ENCODE peak calls at places on chromosomes 2 and 18, in eight cellular contexts. G is B cell; U is activated CD8-positive, alpha-beta T cell treated with anti-CD3 and anti-CD28 coated beads for 36 hours; C is neural progenitor cell; Q is endothelial cell; K is astrocyte of the cerebellum; P is GM13976; R is nephron progenitor cell. A is an unnamed sample.

GRCh38 chr2:128286011-128286721 is 32.5 kb downstream of the HS6ST1 start:
- DNase-seq in K (no peak), C (no peak), R (no peak), P (no peak), U (no peak), G (no peak), Q (no peak), A (no peak)

GRCh38 chr2:156038021-156038420 is 294.5 kb downstream of the NR4A2 start:
- DNase-seq in P (no peak), U (no peak), R (no peak), K (no peak), C (peak), Q (no peak), G (no peak), A (no peak)

GRCh38 chr2:28363676-28364075 is 29.0 kb upstream of the FOSL2 start:
- DNase-seq in P (no peak), R (no peak), C (no peak), Q (no peak), K (no peak), U (no peak), G (no peak), A (no peak)

GRCh38 chr2:156800781-156801366 is 364.7 kb downstream of the GPD2 start:
- DNase-seq in U (no peak), R (no peak), G (no peak), Q (no peak), C (no peak), K (no peak), P (no peak), A (no peak)

GRCh38 chr2:127504552-127505460 is 21.5 kb downstream of the IWS1 start:
- DNase-seq in C (no peak), Q (no peak), G (no peak), R (no peak), K (no peak), P (no peak), U (no peak), A (no peak)

GRCh38 chr2:238868067-238868524 is 20.2 kb downstream of the TWIST2 start:
- DNase-seq in K (no peak), C (no peak), Q (no peak), U (no peak), G (no peak), R (no peak), P (no peak), A (no peak)

GRCh38 chr2:226117506-226118065 is 682.0 kb downstream of the IRS1 start:
- DNase-seq in K (no peak), R (no peak), Q (no peak), C (no peak), P (no peak), U (no peak), G (no peak), A (no peak)

GRCh38 chr2:126220336-126220735 is 435.6 kb upstream of the GYPC start:
- DNase-seq in U (no peak), R (no peak), K (peak), G (no peak), P (no peak), C (no peak), Q (no peak), A (no peak)

GRCh38 chr2:58620127-58620526 is 379.0 kb upstream of the FANCL start:
- DNase-seq in G (no peak), K (no peak), C (no peak), P (no peak), R (no peak), U (no peak), Q (no peak), A (no peak)

GRCh38 chr2:73092146-73092783 is 20.5 kb downstream of the RAB11FIP5 start:
- DNase-seq in U (no peak), R (no peak), P (no peak), K (no peak), G (no peak), C (no peak), Q (no peak), A (no peak)

GRCh38 chr2:120902532-120903088 is 166.9 kb downstream of the GLI2 start:
- DNase-seq in Q (no peak), R (no peak), U (no peak), C (no peak), K (no peak), P (no peak), G (no peak), A (no peak)

GRCh38 chr2:239879423-239880084 is 145.6 kb downstream of the NDUFA10 start:
- DNase-seq in R (no peak), K (no peak), U (no peak), G (no peak), C (no peak), P (no peak), Q (no peak), A (no peak)

DNA sequence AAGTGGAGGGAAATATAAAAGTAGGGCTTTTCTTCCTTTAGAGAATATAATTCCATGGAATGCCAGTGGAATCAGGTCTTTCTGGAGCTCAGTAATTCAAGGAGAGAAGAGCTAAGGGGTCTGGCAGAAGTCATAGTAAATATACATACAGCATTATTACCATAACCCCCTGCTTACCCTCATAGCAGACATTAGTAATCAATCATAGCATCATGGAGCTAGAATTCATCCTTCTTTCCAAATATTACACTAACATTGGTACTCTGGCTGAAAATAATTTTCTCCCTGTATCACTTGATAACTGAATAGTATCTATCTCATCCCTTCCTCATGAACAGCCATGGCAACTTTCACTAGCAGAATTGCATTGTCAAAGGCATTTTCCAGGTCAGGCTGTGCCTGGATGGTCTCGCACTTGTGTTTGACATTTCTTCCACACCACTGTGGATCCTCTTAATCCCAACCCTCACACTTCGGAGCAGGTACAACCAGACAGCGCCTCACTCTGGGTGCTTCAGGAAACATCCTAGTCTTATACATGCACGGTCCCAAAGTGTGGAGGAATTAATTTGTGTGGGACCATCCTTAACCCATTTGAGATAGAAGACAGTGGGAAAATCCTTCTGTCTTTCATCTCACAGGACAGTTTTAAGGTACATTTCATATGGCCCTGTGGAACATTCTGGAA is 84.2 kb upstream of the SEC11C start:
- DNase-seq in G (no peak), C (peak), P (no peak), Q (no peak), U (no peak), R (no peak), K (no peak), A (no peak)
- TF ChIP-seq CTCF in G (no peak), C (peak), P (no peak), Q (no peak), U (no peak), R (no peak), K (no peak), A (no peak)

DNA sequence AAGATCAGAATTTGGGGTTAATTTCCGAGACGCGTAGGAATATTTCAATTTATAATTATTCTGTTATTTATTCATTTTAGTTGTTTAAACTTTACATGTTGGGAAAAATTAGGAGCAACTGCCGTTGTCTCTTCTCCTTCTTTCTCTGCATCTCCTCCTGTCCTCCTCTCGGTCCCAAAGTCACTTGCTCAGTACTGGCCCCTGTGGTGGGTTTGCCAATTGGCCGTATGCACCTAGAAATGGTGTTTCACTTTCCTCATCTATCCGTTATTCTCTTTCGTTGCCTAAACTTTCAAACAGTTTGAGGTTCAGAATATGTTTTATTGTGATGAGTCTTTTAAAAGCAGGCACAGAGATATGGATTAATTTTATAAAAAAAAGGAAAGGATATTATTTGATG is 517.9 kb downstream of the PLCL1 start:
- DNase-seq in R (peak), Q (peak), P (no peak), U (no peak), G (no peak), K (no peak), C (peak), A (no peak)
- TF ChIP-seq CTCF in R (peak), Q (peak), P (no peak), U (no peak), G (peak), K (peak), C (peak), A (no peak)

DNA sequence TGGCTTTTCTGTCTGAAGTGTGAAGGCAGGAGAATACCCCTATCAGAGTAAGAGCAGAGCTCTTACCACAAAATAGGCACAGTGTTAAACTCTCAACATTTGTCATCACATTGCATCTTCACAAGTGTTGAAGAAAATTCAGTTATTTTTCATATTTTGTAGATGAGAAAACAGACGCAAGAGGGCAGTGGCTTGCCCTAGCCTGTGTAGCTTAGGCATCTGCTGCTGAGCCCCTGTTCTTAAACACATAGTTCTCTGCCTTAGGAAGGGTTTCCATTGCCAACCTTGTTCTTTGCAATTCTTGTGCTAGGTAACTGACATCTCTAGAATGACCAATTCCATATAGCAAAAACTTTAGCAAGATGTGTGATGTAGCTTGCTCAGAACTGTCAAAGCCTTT is 112.7 kb upstream of the RMDN2 start:
- DNase-seq in Q (no peak), R (no peak), U (no peak), G (no peak), K (no peak), C (no peak), P (no peak), A (no peak)
- TF ChIP-seq CTCF in Q (no peak), R (no peak), U (no peak), G (no peak), K (no peak), C (no peak), P (no peak), A (no peak)

GRCh38 chr2:186308347-186308746 is 177.7 kb upstream of the ZC3H15 start:
- DNase-seq in C (no peak), R (no peak), G (no peak), P (no peak), K (no peak), Q (no peak), U (no peak), A (no peak)

GRCh38 chr2:186309901-186310300 is 176.2 kb upstream of the ZC3H15 start:
- DNase-seq in U (no peak), C (no peak), K (peak), G (no peak), Q (no peak), R (no peak), P (no peak), A (no peak)

GRCh38 chr2:186306754-186307153 is 179.3 kb upstream of the ZC3H15 start:
- DNase-seq in G (no peak), Q (no peak), P (no peak), C (no peak), R (no peak), K (no peak), U (no peak), A (no peak)

GRCh38 chr2:186304064-186304463 is 182.0 kb upstream of the ZC3H15 start:
- DNase-seq in C (no peak), U (no peak), P (no peak), R (no peak), Q (no peak), G (no peak), K (no peak), A (no peak)

GRCh38 chr2:186307871-186308270 is 178.2 kb upstream of the ZC3H15 start:
- DNase-seq in R (no peak), Q (no peak), C (no peak), P (no peak), K (no peak), G (no peak), U (no peak), A (no peak)
- TF ChIP-seq CTCF in R (no peak), Q (no peak), C (peak), P (no peak), K (no peak), G (no peak), U (no peak), A (no peak)

GRCh38 chr2:71528749-71529148 is 75.4 kb downstream of the DYSF start:
- DNase-seq in P (no peak), C (no peak), G (no peak), U (no peak), R (no peak), K (no peak), Q (no peak), A (no peak)

GRCh38 chr2:71531522-71532047 is 78.2 kb downstream of the DYSF start:
- DNase-seq in Q (no peak), G (no peak), K (no peak), R (no peak), C (no peak), U (peak), P (no peak), A (no peak)

GRCh38 chr2:71530987-71531332 is 77.6 kb downstream of the DYSF start:
- DNase-seq in Q (no peak), C (no peak), P (no peak), U (no peak), G (no peak), R (no peak), K (no peak), A (no peak)

GRCh38 chr2:71532327-71532726 is 79.0 kb downstream of the DYSF start:
- DNase-seq in P (no peak), R (no peak), U (no peak), G (no peak), C (no peak), Q (no peak), K (no peak), A (no peak)

DNA sequence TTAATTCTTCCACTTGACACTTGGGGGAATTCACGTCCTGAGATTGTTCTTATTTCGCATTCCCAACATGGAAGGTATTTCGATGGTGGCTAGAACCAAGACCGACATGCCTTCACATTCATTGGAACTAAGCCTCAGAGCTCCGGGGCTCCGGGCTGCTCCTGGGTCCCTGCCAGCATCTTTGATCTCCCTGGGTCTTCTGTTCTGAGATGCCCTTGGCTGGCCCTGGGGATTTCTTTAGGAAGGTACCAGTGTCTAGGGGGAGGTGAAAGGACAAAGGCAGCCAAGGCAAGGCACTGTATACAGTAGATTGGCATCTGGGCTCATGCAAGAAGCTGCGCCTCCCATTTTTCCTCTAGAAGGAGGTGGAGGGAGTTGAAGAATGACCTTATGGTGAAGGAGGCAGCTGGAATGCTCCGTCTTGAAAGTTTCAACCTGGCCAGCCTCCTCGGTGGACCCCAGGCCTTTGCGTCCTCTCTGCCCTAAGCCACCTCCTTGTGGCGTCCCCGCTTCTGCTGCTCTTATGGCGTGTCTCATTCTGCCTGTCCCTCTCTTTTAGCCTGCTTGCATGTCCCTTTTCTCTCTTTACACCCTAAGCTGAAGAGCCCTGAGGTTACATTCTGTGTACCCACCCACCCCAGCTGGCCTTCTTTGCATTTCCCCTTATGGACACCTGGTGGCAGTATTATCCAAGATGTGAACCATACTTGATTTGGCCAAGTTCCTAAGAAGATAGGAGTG is 77.1 kb downstream of the DYSF start:
- DNase-seq in Q (peak), P (peak), U (peak), G (no peak), R (peak), K (peak), C (peak), A (peak)
- TF ChIP-seq CTCF in Q (peak), P (peak), U (peak), G (peak), R (peak), K (peak), C (peak), A (peak)

GRCh38 chr2:162520959-162521358 is 177.0 kb downstream of the GCA start:
- DNase-seq in Q (no peak), P (no peak), G (no peak), R (no peak), C (no peak), U (no peak), K (no peak), A (no peak)

GRCh38 chr2:162518894-162519293 is 175.0 kb downstream of the GCA start:
- DNase-seq in C (no peak), U (no peak), G (no peak), R (no peak), Q (no peak), K (no peak), P (no peak), A (no peak)

GRCh38 chr2:162521871-162522655 is 178.1 kb downstream of the GCA start:
- DNase-seq in Q (no peak), G (no peak), K (no peak), P (no peak), R (no peak), C (no peak), U (no peak), A (no peak)

GRCh38 chr2:162524849-162525248 is 180.9 kb downstream of the GCA start:
- DNase-seq in K (no peak), R (no peak), C (no peak), U (no peak), G (no peak), Q (no peak), P (no peak), A (no peak)

GRCh38 chr2:162524192-162524591 is 180.3 kb downstream of the GCA start:
- DNase-seq in R (peak), K (no peak), C (peak), Q (peak), U (no peak), G (no peak), P (no peak), A (no peak)
- TF ChIP-seq CTCF in R (no peak), K (no peak), C (peak), Q (no peak), U (no peak), G (no peak), P (no peak), A (no peak)

GRCh38 chr2:6215053-6215452 is 522.9 kb downstream of the SOX11 start:
- DNase-seq in R (no peak), C (no peak), P (no peak), U (no peak), Q (no peak), G (no peak), K (no peak), A (no peak)

GRCh38 chr2:6216234-6216633 is 524.0 kb downstream of the SOX11 start:
- DNase-seq in R (no peak), Q (no peak), C (no peak), G (no peak), K (no peak), U (no peak), P (no peak), A (no peak)

GRCh38 chr2:6212516-6212915 is 520.3 kb downstream of the SOX11 start:
- DNase-seq in C (no peak), Q (no peak), G (no peak), P (no peak), R (no peak), K (no peak), U (no peak), A (no peak)

GRCh38 chr2:6213056-6213780 is 521.0 kb downstream of the SOX11 start:
- DNase-seq in K (no peak), P (no peak), R (no peak), G (no peak), C (no peak), U (no peak), Q (no peak), A (no peak)

DNA sequence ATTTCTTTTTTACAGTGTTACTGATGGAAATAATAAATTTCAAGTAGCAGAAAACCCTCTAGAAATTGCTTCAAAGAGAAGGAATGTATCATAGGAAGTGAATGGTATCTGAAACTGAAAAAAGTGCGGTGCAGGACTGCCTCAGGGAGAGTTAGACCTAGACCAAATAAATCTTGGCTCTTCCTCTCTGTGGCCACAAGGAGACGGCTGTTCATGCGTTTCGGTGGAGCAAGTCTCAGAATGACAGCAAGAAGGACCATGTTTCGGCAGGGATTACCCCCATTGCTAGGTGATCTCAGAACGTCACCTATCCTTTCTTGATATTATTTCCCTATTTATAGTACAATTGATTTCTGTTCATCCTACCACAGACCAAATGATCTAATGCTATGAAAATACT is 522.3 kb downstream of the SOX11 start:
- DNase-seq in P (peak), R (no peak), C (peak), U (no peak), G (no peak), Q (no peak), K (no peak), A (no peak)
- TF ChIP-seq CTCF in P (no peak), R (no peak), C (peak), U (no peak), G (no peak), Q (no peak), K (no peak), A (no peak)

GRCh38 chr2:1750935-1751767 is 6.8 kb upstream of the PXDN start:
- DNase-seq in P (peak), U (peak), R (peak), G (peak), Q (peak), C (peak), K (peak), A (no peak)
- TF ChIP-seq CTCF in P (peak), U (peak), R (peak), G (peak), Q (peak), C (peak), K (peak), A (peak)

GRCh38 chr2:7429733-7430132 is 512.5 kb downstream of the RNF144A start:
- DNase-seq in K (no peak), C (no peak), R (no peak), G (no peak), U (no peak), P (no peak), Q (no peak), A (no peak)
- TF ChIP-seq CTCF in K (no peak), C (no peak), R (no peak), G (no peak), U (no peak), P (no peak), Q (no peak), A (no peak)

DNA sequence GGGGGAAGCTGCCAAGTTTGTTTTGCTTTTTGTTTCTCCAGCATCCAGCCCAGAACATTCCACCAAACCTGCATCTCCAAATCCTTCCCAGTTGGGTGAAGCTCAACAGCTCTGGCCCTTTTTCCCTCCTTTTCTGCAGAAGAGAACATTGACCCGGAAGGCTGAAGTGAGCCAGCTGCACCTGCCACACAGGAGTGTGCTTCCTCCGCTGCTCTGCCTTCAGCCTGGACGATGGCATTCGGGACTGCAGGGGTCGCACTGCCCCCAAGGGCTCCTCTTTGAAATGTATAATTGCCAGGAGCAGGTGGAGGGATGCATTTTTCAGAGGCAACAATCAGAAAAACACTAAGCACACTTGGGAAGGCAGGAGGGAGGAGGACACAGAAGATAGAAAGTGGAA is 41.8 kb downstream of the ST8SIA5 start:
- DNase-seq in G (no peak), Q (no peak), P (no peak), K (no peak), R (no peak), U (no peak), C (peak), A (no peak)
- TF ChIP-seq CTCF in G (no peak), Q (no peak), P (no peak), K (no peak), R (no peak), U (no peak), C (peak), A (no peak)